ENCODE peak calls at places on chromosomes 11 and 22, in seven cellular contexts. L is suprapubic skin, P is foreskin fibroblast, E is lower leg skin, S is fibroblast of mammary gland, A is PC-3, F is mesenchymal stem cell. B is an unnamed sample.

GRCh38 chr11:88103337-88104206 is 71.7 kb downstream of the RAB38 start:
- DNase-seq in P (peak; percentile 7), S (peak; percentile 64), E (no peak), L (no peak), F (peak; percentile 86), A (peak; percentile 79), B (peak; percentile 69)

GRCh38 chr22:29782061-29782845 is 15.1 kb downstream of the UQCR10 start:
- DNase-seq in E (peak; percentile 49), S (no peak), L (no peak), P (no peak), F (no peak), A (peak; percentile 21), B (no peak)

GRCh38 chr22:21943571-21944448 is 8.8 kb downstream of the PPM1F start:
- DNase-seq in P (no peak), S (no peak), F (no peak), L (no peak), A (no peak), E (no peak), B (no peak)

GRCh38 chr22:30474683-30475424 is 3.0 kb upstream of the SEC14L3 start:
- DNase-seq in E (no peak), S (no peak), A (no peak), L (no peak), P (no peak), F (no peak), B (no peak)

GRCh38 chr22:41256254-41256897 is 15.6 kb upstream of the CHADL start:
- DNase-seq in F (peak; percentile 89), P (peak; percentile 67), L (no peak), E (peak; percentile 46), A (peak; percentile 82), S (peak; percentile 79), B (peak; percentile 76)

GRCh38 chr11:79437981-79438630 is 2.7 kb downstream of the TENM4 start:
- DNase-seq in L (peak; percentile 79), S (peak; percentile 80), F (peak; percentile 22), P (peak; percentile 74), A (no peak), E (no peak), B (no peak)

GRCh38 chr22:22930571-22931556 is 43.2 kb downstream of the IGLL5 start:
- DNase-seq in S (no peak), P (no peak), A (no peak), F (no peak), E (no peak), L (no peak), B (no peak)

GRCh38 chr22:19590696-19591095 is 66.5 kb upstream of the CLDN5 start:
- DNase-seq in P (no peak), L (no peak), S (no peak), F (no peak), E (no peak), A (no peak), B (no peak)

GRCh38 chr11:36333897-36334296 is 37.8 kb downstream of the PRR5L start:
- DNase-seq in F (peak; percentile 37), A (peak; percentile 40), E (no peak), L (no peak), S (peak; percentile 80), P (no peak), B (peak; percentile 72)

GRCh38 chr11:10931761-10932700 is 74.2 kb upstream of the ZBED5 start:
- DNase-seq in E (no peak), S (no peak), P (no peak), F (no peak), L (no peak), A (peak; percentile 30), B (peak; percentile 36)

GRCh38 chr11:122276221-122276620 is 160.2 kb upstream of the BLID start:
- DNase-seq in E (no peak), L (no peak), P (no peak), F (no peak), A (no peak), S (no peak), B (no peak)

GRCh38 chr11:122271747-122272146 is 155.7 kb upstream of the BLID start:
- DNase-seq in A (no peak), S (no peak), L (no peak), E (no peak), P (no peak), F (no peak), B (no peak)

GRCh38 chr11:122275513-122275912 is 159.5 kb upstream of the BLID start:
- DNase-seq in F (no peak), L (no peak), S (no peak), A (no peak), E (no peak), P (no peak), B (no peak)

DNA sequence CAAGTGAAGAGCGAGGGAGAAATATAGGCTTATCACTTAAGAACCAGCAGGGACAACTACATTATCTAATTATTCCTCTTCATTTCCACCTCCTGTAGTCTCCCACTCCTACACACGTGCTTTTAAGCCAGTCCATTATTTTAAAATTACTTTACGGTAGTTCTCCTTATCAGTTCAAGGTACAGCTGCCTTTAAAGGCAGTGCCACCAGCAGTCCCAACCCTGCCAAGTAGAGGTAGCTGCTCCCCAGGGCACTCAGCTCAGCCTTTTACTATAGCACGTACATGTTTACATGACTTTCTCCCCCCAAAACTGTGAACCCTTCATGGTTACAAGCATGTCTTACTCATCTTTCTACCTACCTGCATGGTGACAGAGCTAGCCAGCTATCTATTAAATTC is 161.5 kb upstream of the BLID start:
- DNase-seq in A (no peak), F (no peak), S (no peak), L (no peak), P (no peak), E (no peak), B (no peak)
- H3K4me3 ChIP-seq in A (no peak overlapping the region), F (no peak overlapping the region), S (no peak overlapping the region), L (no peak overlapping the region), P (no peak overlapping the region), E (no peak overlapping the region), B (no peak overlapping the region)

DNA sequence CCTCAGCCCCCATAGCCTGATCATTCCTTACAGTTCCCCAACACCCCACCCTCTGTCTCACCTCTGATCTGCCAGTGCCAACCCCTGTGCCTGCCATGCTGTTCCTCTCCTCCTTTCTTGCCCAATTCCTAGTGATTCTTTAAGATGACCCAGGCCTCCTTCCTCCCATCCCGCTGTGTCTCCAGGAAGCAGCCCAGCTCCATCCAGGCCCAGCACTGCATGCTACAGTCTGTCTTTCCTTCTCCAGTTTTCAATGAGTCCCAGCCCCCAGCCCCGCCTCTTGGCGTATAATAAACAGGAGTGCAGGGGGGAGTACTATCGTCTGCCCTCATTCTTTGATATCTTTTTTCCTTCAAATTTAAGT is 12.3 kb downstream of the LTBP3 start:
- DNase-seq in F (no peak), A (no peak), E (no peak), S (no peak), P (no peak), L (no peak), B (no peak)
- H3K4me3 ChIP-seq in F (no peak overlapping the region), A (peak overlapping the region; percentile 69), E (no peak overlapping the region), S (no peak overlapping the region), P (no peak overlapping the region), L (no peak overlapping the region), B (no peak overlapping the region)

DNA sequence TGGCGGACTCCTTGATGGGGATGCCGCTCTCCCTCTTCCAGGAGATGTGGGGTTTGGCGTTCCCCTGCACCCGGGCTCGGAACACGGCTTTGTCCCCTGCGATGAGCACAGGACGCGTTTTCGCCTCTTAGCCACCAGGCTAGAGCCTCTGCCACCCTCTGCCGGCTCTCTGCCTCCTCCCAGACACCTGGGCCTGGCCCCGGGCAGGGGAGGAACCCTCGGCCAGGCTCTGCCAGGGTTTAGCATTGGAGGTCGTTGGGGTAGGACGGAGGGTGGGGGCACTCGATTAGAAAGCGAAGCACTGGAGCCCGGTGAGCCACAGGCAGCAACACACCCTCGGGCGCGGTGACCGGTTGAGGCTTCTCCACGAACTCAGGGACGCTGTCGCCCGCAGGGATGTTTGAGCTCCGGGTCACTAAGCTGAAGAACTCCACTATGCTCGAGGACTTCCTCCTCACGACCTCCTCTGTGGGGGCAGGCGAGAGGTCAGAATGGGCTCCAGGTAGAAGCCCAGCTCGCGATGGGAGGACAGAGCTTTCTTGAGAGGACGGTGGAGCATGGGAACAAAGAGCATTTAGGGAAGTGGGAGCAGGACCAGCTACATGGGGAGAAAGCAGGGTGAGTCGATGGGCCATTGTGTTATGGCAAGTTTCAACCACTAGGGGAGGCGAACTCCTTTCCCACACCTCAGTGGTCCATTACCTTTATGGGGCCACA is 4.3 kb downstream of the IGSF22 start:
- DNase-seq in P (peak; percentile 27), F (peak; percentile 63), A (peak; percentile 37), E (peak; percentile 47), L (no peak), S (peak; percentile 54), B (peak; percentile 46)
- H3K4me3 ChIP-seq in P (peak overlapping the region; percentile 54), F (peak overlapping the region; percentile 49), A (peak overlapping the region; percentile 53), E (peak overlapping the region; percentile 39), L (peak overlapping the region; percentile 65), S (peak overlapping the region; percentile 57), B (peak overlapping the region; percentile 66)

DNA sequence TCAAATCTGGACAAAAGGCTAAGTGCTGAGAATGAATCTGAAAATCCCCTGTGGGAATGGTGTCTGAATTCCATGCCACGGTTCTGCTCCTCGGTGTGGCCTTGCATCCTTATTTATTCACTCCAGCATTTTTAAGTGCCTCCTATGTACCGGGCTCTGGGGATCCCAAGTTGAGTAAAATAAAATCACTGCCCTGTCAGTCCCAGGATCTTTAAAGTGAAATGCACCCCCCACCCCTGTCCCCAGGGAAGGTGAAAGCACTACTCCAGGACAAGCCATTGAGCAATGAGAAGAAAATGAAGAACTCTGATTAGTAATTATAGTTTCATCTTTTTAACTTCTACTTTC is 3.3 kb downstream of the LGR4 start:
- DNase-seq in A (no peak), F (no peak), P (no peak), L (no peak), S (no peak), E (no peak), B (no peak)
- H3K4me3 ChIP-seq in A (peak overlapping the region; percentile 81), F (no peak overlapping the region), P (no peak overlapping the region), L (peak overlapping the region; percentile 98), S (no peak overlapping the region), E (no peak overlapping the region), B (no peak overlapping the region)

B was measured in brain microvascular endothelial cell.